ENCODE peak calls at places on chromosomes 3 and 15, in nine cellular contexts. One of them, this sample, is unnamed.

GRCh38 chr15:75043509-75044257 is 20.3 kb downstream of the PPCDC start:
- DNase-seq in Panc1: no peak
- DNase-seq in activated naive CD8-positive, alpha-beta T cell treated with anti-CD3 and anti-CD28 coated beads, Interleukin-2, amount 50 U/mL, for 24 hours: peak; percentile 38
- DNase-seq in mammary epithelial cell: peak; percentile 88
- DNase-seq in astrocyte of the cerebellum: peak; percentile 99
- DNase-seq in kidney: peak; percentile 98
- DNase-seq in left ventricle myocardium inferior: peak; percentile 98
- DNase-seq in HT1080: peak; percentile 100
- DNase-seq in globus pallidus: peak; percentile 97
- DNase-seq in this sample: no peak

GRCh38 chr3:57169872-57170623 is 4.9 kb upstream of the IL17RD start:
- DNase-seq in Panc1: peak; percentile 17
- DNase-seq in activated naive CD8-positive, alpha-beta T cell treated with anti-CD3 and anti-CD28 coated beads, Interleukin-2, amount 50 U/mL, for 24 hours: peak; percentile 84
- DNase-seq in mammary epithelial cell: peak; percentile 48
- DNase-seq in astrocyte of the cerebellum: no peak
- DNase-seq in kidney: peak; percentile 85
- DNase-seq in left ventricle myocardium inferior: peak; percentile 75
- DNase-seq in HT1080: peak; percentile 68
- DNase-seq in globus pallidus: peak; percentile 61
- DNase-seq in this sample: peak; percentile 16

GRCh38 chr3:77041156-77041696 is 1.3 kb downstream of the ROBO2 start:
- DNase-seq in Panc1: no peak
- DNase-seq in activated naive CD8-positive, alpha-beta T cell treated with anti-CD3 and anti-CD28 coated beads, Interleukin-2, amount 50 U/mL, for 24 hours: no peak
- DNase-seq in mammary epithelial cell: no peak
- DNase-seq in astrocyte of the cerebellum: no peak
- DNase-seq in kidney: no peak
- DNase-seq in left ventricle myocardium inferior: no peak
- DNase-seq in HT1080: no peak
- DNase-seq in globus pallidus: no peak
- DNase-seq in this sample: no peak

GRCh38 chr3:188148318-188148717 is 5.6 kb upstream of the LPP start:
- DNase-seq in Panc1: no peak
- DNase-seq in activated naive CD8-positive, alpha-beta T cell treated with anti-CD3 and anti-CD28 coated beads, Interleukin-2, amount 50 U/mL, for 24 hours: no peak
- DNase-seq in mammary epithelial cell: no peak
- DNase-seq in astrocyte of the cerebellum: no peak
- DNase-seq in kidney: no peak
- DNase-seq in left ventricle myocardium inferior: no peak
- DNase-seq in HT1080: no peak
- DNase-seq in globus pallidus: no peak
- DNase-seq in this sample: no peak

GRCh38 chr15:75532413-75533250 is 46.5 kb downstream of the PTPN9 start:
- DNase-seq in Panc1: peak; percentile 69
- DNase-seq in activated naive CD8-positive, alpha-beta T cell treated with anti-CD3 and anti-CD28 coated beads, Interleukin-2, amount 50 U/mL, for 24 hours: no peak
- DNase-seq in mammary epithelial cell: peak; percentile 51
- DNase-seq in astrocyte of the cerebellum: peak; percentile 77
- DNase-seq in kidney: no peak
- DNase-seq in left ventricle myocardium inferior: peak; percentile 57
- DNase-seq in HT1080: peak; percentile 46
- DNase-seq in globus pallidus: peak; percentile 26
- DNase-seq in this sample: no peak

GRCh38 chr15:25739687-25740121 is 123.4 kb downstream of the ATP10A start:
- DNase-seq in Panc1: no peak
- DNase-seq in activated naive CD8-positive, alpha-beta T cell treated with anti-CD3 and anti-CD28 coated beads, Interleukin-2, amount 50 U/mL, for 24 hours: peak; percentile 16
- DNase-seq in mammary epithelial cell: no peak
- DNase-seq in astrocyte of the cerebellum: peak; percentile 18
- DNase-seq in kidney: no peak
- DNase-seq in left ventricle myocardium inferior: no peak
- DNase-seq in HT1080: peak; percentile 54
- DNase-seq in globus pallidus: no peak
- DNase-seq in this sample: no peak

GRCh38 chr3:145798691-145799550 is 362.1 kb downstream of the PLOD2 start:
- DNase-seq in Panc1: no peak
- DNase-seq in activated naive CD8-positive, alpha-beta T cell treated with anti-CD3 and anti-CD28 coated beads, Interleukin-2, amount 50 U/mL, for 24 hours: no peak
- DNase-seq in mammary epithelial cell: no peak
- DNase-seq in astrocyte of the cerebellum: peak; percentile 24
- DNase-seq in kidney: no peak
- DNase-seq in left ventricle myocardium inferior: no peak
- DNase-seq in HT1080: no peak
- DNase-seq in globus pallidus: peak; percentile 3
- DNase-seq in this sample: no peak

GRCh38 chr3:120550546-120550945 is 45.6 kb upstream of the NDUFB4 start:
- DNase-seq in Panc1: no peak
- DNase-seq in activated naive CD8-positive, alpha-beta T cell treated with anti-CD3 and anti-CD28 coated beads, Interleukin-2, amount 50 U/mL, for 24 hours: no peak
- DNase-seq in mammary epithelial cell: no peak
- DNase-seq in astrocyte of the cerebellum: no peak
- DNase-seq in kidney: no peak
- DNase-seq in left ventricle myocardium inferior: no peak
- DNase-seq in HT1080: no peak
- DNase-seq in globus pallidus: no peak
- DNase-seq in this sample: no peak

GRCh38 chr3:129764090-129764489 is 129.4 kb downstream of the TMCC1 start:
- DNase-seq in Panc1: no peak
- DNase-seq in activated naive CD8-positive, alpha-beta T cell treated with anti-CD3 and anti-CD28 coated beads, Interleukin-2, amount 50 U/mL, for 24 hours: no peak
- DNase-seq in mammary epithelial cell: no peak
- DNase-seq in astrocyte of the cerebellum: no peak
- DNase-seq in kidney: no peak
- DNase-seq in left ventricle myocardium inferior: no peak
- DNase-seq in HT1080: no peak
- DNase-seq in globus pallidus: no peak
- DNase-seq in this sample: no peak

GRCh38 chr3:142014005-142014404 is 135.3 kb downstream of the TFDP2 start:
- DNase-seq in Panc1: no peak
- DNase-seq in activated naive CD8-positive, alpha-beta T cell treated with anti-CD3 and anti-CD28 coated beads, Interleukin-2, amount 50 U/mL, for 24 hours: no peak
- DNase-seq in mammary epithelial cell: no peak
- DNase-seq in astrocyte of the cerebellum: no peak
- DNase-seq in kidney: no peak
- DNase-seq in left ventricle myocardium inferior: no peak
- DNase-seq in HT1080: no peak
- DNase-seq in globus pallidus: no peak
- DNase-seq in this sample: no peak

GRCh38 chr3:109685084-109686079 is 348.0 kb upstream of the DPPA4 start:
- DNase-seq in Panc1: peak; percentile 46
- DNase-seq in activated naive CD8-positive, alpha-beta T cell treated with anti-CD3 and anti-CD28 coated beads, Interleukin-2, amount 50 U/mL, for 24 hours: no peak
- DNase-seq in mammary epithelial cell: peak; percentile 96
- DNase-seq in astrocyte of the cerebellum: peak; percentile 99
- DNase-seq in kidney: peak; percentile 86
- DNase-seq in left ventricle myocardium inferior: peak; percentile 60
- DNase-seq in HT1080: peak; percentile 99
- DNase-seq in globus pallidus: no peak
- DNase-seq in this sample: no peak